ENCODE peak calls at places on chromosome 15, in eight cellular contexts. N is activated CD4-positive, alpha-beta T cell treated with anti-CD3 and anti-CD28 coated beads for 24 hours; Y is ELR; I is NCI-H524; A is H54; E is naive thymus-derived CD4-positive, alpha-beta T cell; H is cerebellar cortex; W is pancreas. L is an unnamed sample.

GRCh38 chr15:43095708-43096347 is 10.0 kb downstream of the UBR1 start:
- DNase-seq in N (no peak), Y (peak), I (no peak), A (no peak), E (no peak), H (no peak), W (no peak), L (no peak)

GRCh38 chr15:91894606-91895005 is 41.1 kb downstream of the SLCO3A1 start:
- DNase-seq in N (no peak), Y (no peak), I (no peak), A (no peak), E (no peak), H (no peak), W (no peak), L (no peak)

GRCh38 chr15:49741721-49742120 is 120.9 kb downstream of the DTWD1 start:
- DNase-seq in N (no peak), Y (no peak), I (peak), A (no peak), E (no peak), H (no peak), W (peak), L (no peak)

GRCh38 chr15:51126842-51127241 is 32.1 kb upstream of the TNFAIP8L3 start:
- DNase-seq in N (no peak), Y (no peak), I (no peak), A (no peak), E (no peak), H (no peak), W (no peak), L (no peak)

GRCh38 chr15:69704229-69704628 is 251.6 kb downstream of the RPLP1 start:
- DNase-seq in N (no peak), Y (no peak), I (no peak), A (no peak), E (no peak), H (no peak), W (no peak), L (no peak)

GRCh38 chr15:40340038-40340739 is 550 bp downstream of the CCDC9B start:
- DNase-seq in N (no peak), Y (peak), I (no peak), A (no peak), E (no peak), H (no peak), W (peak), L (no peak)

GRCh38 chr15:44092221-44092620 is 102.8 kb downstream of the FRMD5 start:
- DNase-seq in N (no peak), Y (peak), I (no peak), A (no peak), E (no peak), H (no peak), W (no peak), L (no peak)

GRCh38 chr15:39846108-39846507 is 63.5 kb upstream of the FSIP1 start:
- DNase-seq in N (no peak), Y (no peak), I (no peak), A (no peak), E (no peak), H (no peak), W (no peak), L (no peak)

GRCh38 chr15:39404767-39405173 is 176.1 kb upstream of the THBS1 start:
- DNase-seq in N (no peak), Y (peak), I (no peak), A (peak), E (no peak), H (no peak), W (no peak), L (no peak)

GRCh38 chr15:69664572-69665326 is 212.1 kb downstream of the RPLP1 start:
- DNase-seq in N (no peak), Y (no peak), I (no peak), A (no peak), E (no peak), H (peak), W (no peak), L (no peak)

GRCh38 chr15:78855746-78856145 is 16.9 kb upstream of the MORF4L1 start:
- DNase-seq in N (no peak), Y (peak), I (no peak), A (no peak), E (no peak), H (no peak), W (no peak), L (no peak)

GRCh38 chr15:80159811-80160569 is 7.2 kb downstream of the FAH start:
- DNase-seq in N (no peak), Y (peak), I (no peak), A (no peak), E (no peak), H (no peak), W (no peak), L (no peak)

GRCh38 chr15:30885814-30886213 is 17.9 kb upstream of the FAN1 start:
- DNase-seq in N (no peak), Y (peak), I (no peak), A (peak), E (no peak), H (no peak), W (no peak), L (no peak)

GRCh38 chr15:52735231-52736089 is 54.7 kb downstream of the ONECUT1 start:
- DNase-seq in N (peak), Y (peak), I (peak), A (peak), E (peak), H (peak), W (no peak), L (peak)

GRCh38 chr15:40270246-40270995 is 12.4 kb downstream of the ANKRD63 start:
- DNase-seq in N (no peak), Y (no peak), I (no peak), A (no peak), E (no peak), H (no peak), W (no peak), L (no peak)

GRCh38 chr15:63353261-63353660 is 28.4 kb downstream of the CA12 start:
- DNase-seq in N (no peak), Y (no peak), I (no peak), A (no peak), E (no peak), H (peak), W (peak), L (no peak)

GRCh38 chr15:67907175-67907723 is 67.4 kb upstream of the RNU6-1 start:
- DNase-seq in N (no peak), Y (no peak), I (no peak), A (no peak), E (no peak), H (no peak), W (no peak), L (no peak)

GRCh38 chr15:49752517-49752916 is 131.7 kb downstream of the DTWD1 start:
- DNase-seq in N (no peak), Y (no peak), I (no peak), A (no peak), E (no peak), H (no peak), W (no peak), L (no peak)

GRCh38 chr15:100058458-100058857 is 283.3 kb downstream of the ADAMTS17 start:
- DNase-seq in N (no peak), Y (no peak), I (no peak), A (no peak), E (no peak), H (no peak), W (no peak), L (no peak)

GRCh38 chr15:88450125-88450798 is 16.9 kb downstream of the MRPL46 start:
- DNase-seq in N (peak), Y (peak), I (peak), A (peak), E (peak), H (peak), W (peak), L (peak)

GRCh38 chr15:58066042-58066867 is 744 bp upstream of the ALDH1A2 start:
- DNase-seq in N (no peak), Y (peak), I (peak), A (peak), E (peak), H (peak), W (peak), L (peak)

GRCh38 chr15:37764733-37765191 is 169.7 kb upstream of the TMCO5A start:
- DNase-seq in N (peak), Y (peak), I (peak), A (peak), E (peak), H (peak), W (no peak), L (peak)

GRCh38 chr15:31472636-31473383 is 146.2 kb downstream of the KLF13 start:
- DNase-seq in N (no peak), Y (peak), I (peak), A (no peak), E (peak), H (peak), W (no peak), L (peak)

GRCh38 chr15:79721256-79721655 is 175.6 kb downstream of the MTHFS start:
- DNase-seq in N (no peak), Y (no peak), I (no peak), A (no peak), E (no peak), H (no peak), W (no peak), L (no peak)

GRCh38 chr15:82100116-82100795 is 54.4 kb upstream of the MEX3B start:
- DNase-seq in N (no peak), Y (no peak), I (peak), A (no peak), E (no peak), H (peak), W (no peak), L (no peak)

GRCh38 chr15:67067930-67068542 is 2.6 kb downstream of the SMAD3 start:
- DNase-seq in N (no peak), Y (peak), I (no peak), A (no peak), E (no peak), H (no peak), W (no peak), L (no peak)

L was measured in stimulated activated effector memory CD8-positive, alpha-beta T cell treated with anti-CD3 and anti-CD28 coated beads, Interleukin-12 subunit alpha, Interleukin-12 subunit beta, amount 100 ng/mL, for 72 hours.